ENCODE peak calls at places on chromosomes 16 and 17, in nine cellular contexts. D is adrenal gland; M is foreskin keratinocyte; V is activated CD8-positive, alpha-beta T cell treated with anti-CD3 and anti-CD28 coated beads for 36 hours; Z is HepG2; J is HFFc6; A is GM20000; H is GM13977; P is heart right ventricle. F is an unnamed sample.

GRCh38 chr16:30526137-30526822 is at the start of gene ZNF768:
- DNase-seq in D (peak; percentile 55), M (no peak), V (no peak), Z (peak; percentile 38), J (peak; percentile 7), A (peak; percentile 92), H (peak; percentile 89), P (no peak), F (no peak)

GRCh38 chr17:76161113-76161512 is 20.1 kb upstream of the FOXJ1 start:
- DNase-seq in D (no peak), M (no peak), V (no peak), Z (no peak), J (no peak), A (no peak), H (no peak), P (no peak), F (no peak)

GRCh38 chr16:23215435-23215834 is 32.9 kb downstream of the SCNN1G start:
- DNase-seq in D (no peak), M (no peak), V (no peak), Z (no peak), J (no peak), A (no peak), H (no peak), P (no peak), F (no peak)

GRCh38 chr17:80955673-80956306 is 35.9 kb upstream of the CHMP6 start:
- DNase-seq in D (no peak), M (no peak), V (no peak), Z (no peak), J (no peak), A (no peak), H (no peak), P (no peak), F (no peak)

GRCh38 chr16:15811416-15811777 is 45.4 kb downstream of the MYH11 start:
- DNase-seq in D (no peak), M (no peak), V (no peak), Z (no peak), J (no peak), A (no peak), H (no peak), P (no peak), F (no peak)

GRCh38 chr17:74006366-74006765 is 197.1 kb upstream of the RPL38 start:
- DNase-seq in D (no peak), M (no peak), V (no peak), Z (no peak), J (no peak), A (no peak), H (no peak), P (no peak), F (no peak)

GRCh38 chr17:75516619-75517276 is 420 bp downstream of the TSEN54 start:
- DNase-seq in D (peak; percentile 46), M (no peak), V (peak; percentile 45), Z (no peak), J (no peak), A (no peak), H (no peak), P (no peak), F (no peak)

GRCh38 chr16:22195695-22196558 is 10.2 kb upstream of the EEF2K start:
- DNase-seq in D (peak; percentile 96), M (peak; percentile 78), V (peak; percentile 95), Z (peak; percentile 92), J (peak; percentile 76), A (peak; percentile 70), H (peak; percentile 70), P (peak; percentile 93), F (no peak)

GRCh38 chr16:986925-987581 is 5.5 kb downstream of the SOX8 start:
- DNase-seq in D (no peak), M (no peak), V (no peak), Z (no peak), J (no peak), A (no peak), H (no peak), P (no peak), F (no peak)

GRCh38 chr16:23324727-23325126 is 22.6 kb downstream of the SCNN1B start:
- DNase-seq in D (peak; percentile 24), M (no peak), V (no peak), Z (peak; percentile 44), J (no peak), A (no peak), H (no peak), P (peak; percentile 47), F (no peak)

GRCh38 chr17:61203765-61204164 is 195.9 kb upstream of the TBX2 start:
- DNase-seq in D (peak; percentile 40), M (no peak), V (no peak), Z (no peak), J (no peak), A (no peak), H (no peak), P (no peak), F (no peak)

GRCh38 chr17:17295141-17295540 is 8.0 kb upstream of the NT5M start:
- DNase-seq in D (no peak), M (no peak), V (no peak), Z (no peak), J (no peak), A (no peak), H (no peak), P (no peak), F (no peak)

GRCh38 chr17:42609182-42609813 is at the start of the genes RETREG3 and TUBG1:
- DNase-seq in D (peak; percentile 98), M (peak; percentile 98), V (peak; percentile 99), Z (peak; percentile 99), J (peak; percentile 99), A (peak; percentile 99), H (peak; percentile 100), P (peak; percentile 98), F (peak; percentile 94)
- TF ChIP-seq CTCF in D (no peak), M (peak; percentile 64), V (no peak), Z (peak; percentile 45), J (peak; percentile 67), A (no peak), H (peak; percentile 20), P (peak; percentile 37), F (peak; percentile 57)

GRCh38 chr16:28823291-28823718 is 506 bp downstream of the ATXN2L start:
- DNase-seq in D (no peak), M (peak; percentile 17), V (no peak), Z (no peak), J (no peak), A (no peak), H (no peak), P (no peak), F (no peak)

GRCh38 chr16:28821874-28822519 is 802 bp upstream of the ATXN2L start:
- DNase-seq in D (no peak), M (no peak), V (no peak), Z (no peak), J (no peak), A (peak; percentile 2), H (no peak), P (no peak), F (no peak)

GRCh38 chr16:28824548-28824973 is 1.8 kb downstream of the ATXN2L start:
- DNase-seq in D (no peak), M (no peak), V (no peak), Z (no peak), J (no peak), A (no peak), H (no peak), P (no peak), F (no peak)

GRCh38 chr16:28823719-28824547 is 1.1 kb downstream of the ATXN2L start:
- DNase-seq in D (peak; percentile 97), M (peak; percentile 95), V (peak; percentile 98), Z (peak; percentile 97), J (peak; percentile 95), A (peak; percentile 97), H (peak; percentile 97), P (peak; percentile 99), F (peak; percentile 77)

DNA sequence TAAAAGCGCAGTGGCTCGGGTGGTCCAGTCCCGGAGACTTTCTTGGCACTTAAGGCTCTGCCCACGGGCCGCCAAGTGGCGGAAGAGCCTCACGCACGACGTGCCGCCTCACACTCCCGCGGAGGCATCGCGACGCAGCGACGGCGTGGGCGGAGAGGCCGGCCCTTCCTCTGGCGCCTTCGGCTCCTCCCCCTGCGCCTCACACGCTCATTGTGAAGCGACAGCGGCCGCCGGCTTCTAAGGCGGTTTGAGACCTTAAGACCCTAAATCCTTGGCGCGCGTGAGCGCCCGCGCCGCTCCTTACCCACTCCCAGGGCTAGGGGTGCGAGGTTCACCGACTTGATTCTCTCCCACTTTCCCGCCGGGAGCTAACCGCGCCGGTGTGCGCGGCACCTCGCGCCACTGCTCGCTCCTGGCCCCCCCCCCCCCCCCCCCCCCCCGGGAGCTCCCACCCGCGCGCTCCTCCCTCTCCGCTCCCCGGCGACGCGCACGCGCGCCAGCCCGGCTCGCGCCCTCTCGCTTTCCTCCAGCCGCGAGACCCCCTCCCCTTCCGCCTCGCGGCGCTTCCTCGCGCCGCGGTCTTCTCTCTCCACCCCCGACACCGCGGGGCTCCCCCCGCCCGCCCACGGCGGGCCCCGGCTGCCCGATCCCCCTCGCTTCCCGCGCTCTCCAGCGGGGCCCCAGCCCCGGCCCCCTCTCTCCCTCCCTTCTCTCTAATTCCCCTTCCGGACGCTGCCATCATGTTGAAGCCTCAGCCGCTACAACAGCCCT is at the start of gene ATXN2L:
- DNase-seq in D (peak; percentile 94), M (peak; percentile 89), V (peak; percentile 98), Z (peak; percentile 90), J (peak; percentile 92), A (peak; percentile 96), H (peak; percentile 95), P (peak; percentile 95), F (peak; percentile 63)
- TF ChIP-seq CTCF in D (no peak), M (no peak), V (no peak), Z (peak; percentile 59), J (peak; percentile 63), A (no peak), H (no peak), P (peak; percentile 14), F (no peak)

GRCh38 chr16:10668322-10669045 is 26.2 kb downstream of the TEKT5 start:
- DNase-seq in D (peak; percentile 21), M (no peak), V (peak; percentile 19), Z (peak; percentile 64), J (no peak), A (peak; percentile 56), H (peak; percentile 49), P (no peak), F (no peak)
- TF ChIP-seq CTCF in D (no peak), M (peak; percentile 62), V (peak; percentile 60), Z (peak; percentile 93), J (peak; percentile 66), A (peak; percentile 64), H (peak; percentile 62), P (peak; percentile 48), F (peak; percentile 69)

GRCh38 chr16:57995721-57996405 is 4.6 kb downstream of the ZNF319 start:
- DNase-seq in D (no peak), M (no peak), V (no peak), Z (no peak), J (no peak), A (no peak), H (no peak), P (no peak), F (no peak)

GRCh38 chr16:57993897-57994296 is 6.6 kb downstream of the ZNF319 start:
- DNase-seq in D (no peak), M (no peak), V (no peak), Z (no peak), J (no peak), A (no peak), H (no peak), P (no peak), F (no peak)

GRCh38 chr16:57993452-57993851 is 7.0 kb downstream of the ZNF319 start:
- DNase-seq in D (no peak), M (peak; percentile 46), V (no peak), Z (no peak), J (no peak), A (no peak), H (no peak), P (no peak), F (no peak)

GRCh38 chr16:57994361-57994760 is 6.1 kb downstream of the ZNF319 start:
- DNase-seq in D (no peak), M (no peak), V (no peak), Z (no peak), J (no peak), A (no peak), H (no peak), P (no peak), F (no peak)

GRCh38 chr16:57994778-57995177 is 5.7 kb downstream of the ZNF319 start:
- DNase-seq in D (peak; percentile 72), M (peak; percentile 11), V (peak; percentile 70), Z (peak; percentile 44), J (no peak), A (peak; percentile 70), H (peak; percentile 62), P (peak; percentile 47), F (no peak)
- TF ChIP-seq CTCF in D (peak; percentile 16), M (peak; percentile 54), V (no peak), Z (peak; percentile 63), J (peak; percentile 68), A (peak; percentile 16), H (peak; percentile 47), P (peak; percentile 38), F (peak; percentile 52)

F was measured in kidney epithelial cell.